ENCODE peak calls at places on chromosomes 3 and 15, in four cellular contexts. R, N, Z and T are unnamed samples.

GRCh38 chr3:23735575-23736326 is 70.0 kb upstream of the UBE2E1 start:
- DNase-seq in R (no peak), N (no peak), Z (no peak), T (no peak)

GRCh38 chr3:142279965-142280590 is 54.7 kb upstream of the GK5 start:
- DNase-seq in R (peak; percentile 91), N (peak; percentile 59), Z (peak; percentile 44), T (peak; percentile 55)

GRCh38 chr3:34842706-34843478 is 796.4 kb upstream of the ARPP21 start:
- DNase-seq in R (peak; percentile 4), N (no peak), Z (no peak), T (peak; percentile 6)

GRCh38 chr15:89399390-89400120 is 64.9 kb upstream of the POLG start:
- DNase-seq in R (no peak), N (peak; percentile 28), Z (no peak), T (no peak)

GRCh38 chr3:128278761-128279593 is 125.7 kb downstream of the EEFSEC start:
- DNase-seq in R (peak; percentile 95), N (no peak), Z (no peak), T (peak; percentile 83)

GRCh38 chr15:29225534-29226224 is 43.9 kb downstream of the NSMCE3 start:
- DNase-seq in R (no peak), N (no peak), Z (no peak), T (no peak)

GRCh38 chr3:177609613-177610012 is 412.3 kb upstream of the TBL1XR1 start:
- DNase-seq in R (no peak), N (no peak), Z (no peak), T (no peak)

GRCh38 chr3:172203522-172204258 is 164.3 kb downstream of the FNDC3B start:
- DNase-seq in R (no peak), N (no peak), Z (no peak), T (peak; percentile 68)

GRCh38 chr15:90265271-90266060 is at the start of gene NGRN:
- DNase-seq in R (peak; percentile 96), N (peak; percentile 92), Z (peak; percentile 42), T (peak; percentile 85)

GRCh38 chr15:63088532-63089245 is 33.0 kb upstream of the LACTB start:
- DNase-seq in R (no peak), N (no peak), Z (no peak), T (no peak)

GRCh38 chr3:194494951-194495374 is 8.2 kb upstream of the ATP13A3 start:
- DNase-seq in R (no peak), N (no peak), Z (no peak), T (no peak)

GRCh38 chr3:184765047-184765729 is 46.8 kb upstream of the VPS8 start:
- DNase-seq in R (no peak), N (no peak), Z (no peak), T (no peak)

GRCh38 chr3:142152349-142152748 is 3.0 kb upstream of the TFDP2 start:
- DNase-seq in R (no peak), N (no peak), Z (no peak), T (no peak)

GRCh38 chr3:8966150-8966819 is 3.0 kb upstream of the RAD18 start:
- DNase-seq in R (no peak), N (no peak), Z (no peak), T (no peak)

GRCh38 chr3:23776352-23776891 is 29.3 kb upstream of the UBE2E1 start:
- DNase-seq in R (peak; percentile 91), N (no peak), Z (no peak), T (peak; percentile 72)

GRCh38 chr3:64266065-64266874 is 41.0 kb upstream of the PRICKLE2 start:
- DNase-seq in R (peak; percentile 84), N (no peak), Z (no peak), T (peak; percentile 96)

GRCh38 chr3:164806188-164806587 is 272.1 kb downstream of the SI start:
- DNase-seq in R (peak; percentile 55), N (no peak), Z (no peak), T (no peak)

GRCh38 chr15:74461847-74462511 is 1.0 kb upstream of the UBL7 start:
- DNase-seq in R (peak; percentile 29), N (no peak), Z (no peak), T (no peak)

GRCh38 chr15:55915876-55916567 is 77.4 kb downstream of the NEDD4 start:
- DNase-seq in R (peak; percentile 69), N (no peak), Z (no peak), T (peak; percentile 56)

GRCh38 chr3:46699846-46700523 is 1.2 kb upstream of the TMIE start:
- DNase-seq in R (no peak), N (no peak), Z (no peak), T (no peak)

GRCh38 chr15:26620528-26620927 is 152.3 kb downstream of the GABRB3 start:
- DNase-seq in R (no peak), N (no peak), Z (no peak), T (no peak)

GRCh38 chr3:24598691-24599090 is 104.0 kb upstream of the THRB start:
- DNase-seq in R (peak; percentile 50), N (no peak), Z (no peak), T (peak; percentile 41)

GRCh38 chr15:57635300-57635944 is 43.7 kb downstream of the MYZAP start:
- DNase-seq in R (no peak), N (no peak), Z (no peak), T (no peak)

GRCh38 chr15:101608182-101608581 is 44.0 kb downstream of the TM2D3 start:
- DNase-seq in R (no peak), N (no peak), Z (no peak), T (no peak)

GRCh38 chr3:10855871-10856662 is 40.0 kb downstream of the SLC6A11 start:
- DNase-seq in R (no peak), N (no peak), Z (no peak), T (no peak)

GRCh38 chr3:27590437-27591320 is 106.5 kb upstream of the SLC4A7 start:
- DNase-seq in R (peak; percentile 60), N (no peak), Z (no peak), T (peak; percentile 65)

GRCh38 chr3:29478671-29479070 is 197.8 kb downstream of the RBMS3 start:
- DNase-seq in R (peak; percentile 43), N (no peak), Z (no peak), T (peak; percentile 37)

GRCh38 chr3:110027446-110027845 is 690.1 kb upstream of the DPPA4 start:
- DNase-seq in R (peak; percentile 60), N (no peak), Z (no peak), T (peak; percentile 75)

GRCh38 chr3:100045696-100046095 is 68.6 kb downstream of the FILIP1L start:
- DNase-seq in R (peak; percentile 91), N (no peak), Z (no peak), T (peak; percentile 100)

GRCh38 chr15:74530771-74531143 is 10.3 kb upstream of the ARID3B start:
- DNase-seq in R (no peak), N (no peak), Z (no peak), T (no peak)

GRCh38 chr15:68019814-68020525 is 34.1 kb upstream of the PIAS1 start:
- DNase-seq in R (no peak), N (no peak), Z (no peak), T (no peak)

GRCh38 chr3:101036213-101036618 is 43.0 kb upstream of the ABI3BP start:
- DNase-seq in R (peak; percentile 90), N (no peak), Z (peak; percentile 86), T (peak; percentile 96)

GRCh38 chr3:138137901-138138300 is 5.7 kb upstream of the A4GNT start:
- DNase-seq in R (no peak), N (no peak), Z (no peak), T (no peak)

GRCh38 chr3:47422743-47423142 is 41.9 kb downstream of the PTPN23 start:
- DNase-seq in R (no peak), N (no peak), Z (no peak), T (no peak)

GRCh38 chr15:89803941-89804800 is 10.5 kb downstream of the ANPEP start:
- DNase-seq in R (no peak), N (no peak), Z (no peak), T (no peak)

GRCh38 chr15:33242669-33243191 is 48.2 kb upstream of the FMN1 start:
- DNase-seq in R (peak; percentile 33), N (no peak), Z (no peak), T (peak; percentile 27)

GRCh38 chr3:178078933-178079332 is 457.3 kb upstream of the KCNMB2 start:
- DNase-seq in R (peak; percentile 45), N (no peak), Z (no peak), T (peak; percentile 86)

GRCh38 chr15:25054329-25054728 is 99.5 kb downstream of the SNRPN start:
- DNase-seq in R (no peak), N (no peak), Z (no peak), T (no peak)
- H3K9me3 ChIP-seq in R (peaks cover 100% of the 10 kb centered on the region), N (peaks cover 93% of the 10 kb centered on the region), Z (peaks cover 23% of the 10 kb centered on the region), T (peaks cover 96% of the 10 kb centered on the region)

GRCh38 chr15:24772709-24773373 is 97.3 kb downstream of the NPAP1 start:
- DNase-seq in R (peak; percentile 83), N (peak; percentile 61), Z (no peak), T (peak; percentile 76)
- H3K9me3 ChIP-seq in R (no peaks in the 10 kb centered on the region), N (peaks cover 5% of the 10 kb centered on the region), Z (no peaks in the 10 kb centered on the region), T (peaks cover 4% of the 10 kb centered on the region)

DNA sequence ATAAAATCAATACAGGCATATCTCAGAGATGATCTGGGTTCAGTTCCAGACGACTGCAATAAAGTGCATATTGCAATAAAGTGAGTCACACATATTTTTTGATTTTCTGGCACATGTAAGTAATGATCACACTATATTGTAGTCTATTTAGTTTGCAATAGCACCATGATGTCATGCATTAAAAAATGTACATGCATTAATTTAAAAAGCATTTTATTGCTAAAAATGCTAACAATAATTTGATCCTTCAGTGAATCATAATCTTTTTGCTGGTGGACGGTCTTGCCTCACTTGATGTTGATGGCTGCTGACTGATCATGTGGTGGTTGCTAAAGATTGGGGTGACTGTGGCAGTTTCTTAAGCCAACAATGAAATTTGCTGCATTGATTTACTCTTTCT is 511.1 kb downstream of the OTOL1 start:
- DNase-seq in R (peak; percentile 40), N (no peak), Z (no peak), T (no peak)
- H3K9me3 ChIP-seq in R (peaks cover 5% of the 10 kb centered on the region), N (no peaks in the 10 kb centered on the region), Z (peaks cover 6% of the 10 kb centered on the region), T (no peaks in the 10 kb centered on the region)

DNA sequence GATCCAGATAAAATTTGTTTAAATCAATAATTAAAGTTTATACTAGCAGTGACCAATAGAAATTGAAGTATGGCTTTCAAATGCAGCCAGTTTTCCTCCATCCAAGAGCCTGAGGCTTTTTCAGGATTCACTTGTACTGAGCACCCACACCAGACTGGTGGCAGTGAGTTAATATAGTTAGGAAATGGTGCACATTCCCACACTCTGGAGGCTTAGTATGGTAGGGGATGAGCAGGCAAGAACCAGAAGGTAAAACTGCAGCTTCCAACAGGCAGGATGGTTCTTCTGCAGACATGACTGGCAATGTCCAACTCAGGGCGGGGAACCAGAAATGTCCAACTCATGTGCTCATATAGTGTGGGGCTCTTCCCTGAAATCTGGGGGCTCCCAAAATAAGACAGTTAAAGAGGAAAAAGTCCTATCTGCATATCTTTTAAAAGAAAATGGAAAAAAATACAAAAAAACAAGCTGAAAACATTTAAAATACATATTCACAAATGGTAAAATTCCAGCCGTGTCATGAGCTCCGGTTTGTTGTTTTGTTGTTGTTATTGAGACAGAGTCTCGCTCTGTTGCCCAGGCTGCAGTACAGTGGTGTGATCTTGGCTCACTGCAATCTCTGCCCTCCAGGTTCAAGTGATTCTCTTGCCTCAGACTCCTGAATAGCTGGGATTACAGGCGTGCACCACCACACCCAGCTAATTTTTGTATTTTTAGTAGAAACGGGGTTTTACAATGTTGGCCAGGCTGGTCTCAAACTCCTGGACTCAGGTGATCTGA is 18.4 kb upstream of the ZNF445 start:
- DNase-seq in R (no peak), N (no peak), Z (no peak), T (no peak)
- H3K9me3 ChIP-seq in R (peaks cover 39% of the 10 kb centered on the region), N (peaks cover 26% of the 10 kb centered on the region), Z (no peaks in the 10 kb centered on the region), T (peaks cover 22% of the 10 kb centered on the region)